ENCODE peak calls at places on chromosomes 3 and 15, in seven cellular contexts. F, B, D, U, I, Q and N are unnamed samples.

GRCh38 chr3:17313746-17314145 is 428.7 kb downstream of the TBC1D5 start:
- DNase-seq in I (no peak), F (no peak), D (no peak), B (no peak), Q (no peak), U (no peak), N (no peak)

GRCh38 chr3:65636326-65636725 is 402.4 kb downstream of the MAGI1 start:
- DNase-seq in B (no peak), D (no peak), Q (no peak), U (no peak), I (no peak), F (no peak), N (no peak)

GRCh38 chr15:52417501-52417900 is 111.2 kb downstream of the MYO5A start:
- DNase-seq in Q (peak), I (peak), U (no peak), B (no peak), F (no peak), D (peak), N (no peak)

GRCh38 chr15:77786956-77787355 is 154.2 kb upstream of the LINGO1 start:
- DNase-seq in U (no peak), D (no peak), F (no peak), B (no peak), I (no peak), Q (no peak), N (no peak)

GRCh38 chr15:99606646-99607045 is 40.9 kb downstream of the MEF2A start:
- DNase-seq in D (no peak), Q (no peak), B (no peak), I (no peak), F (no peak), U (no peak), N (no peak)

GRCh38 chr3:133468251-133468721 is 68.4 kb downstream of the BFSP2 start:
- DNase-seq in Q (peak), F (no peak), B (no peak), D (no peak), I (no peak), U (no peak), N (no peak)

GRCh38 chr3:71210257-71211002 is 373.1 kb downstream of the FOXP1 start:
- DNase-seq in F (no peak), U (no peak), D (peak), Q (peak), I (no peak), B (no peak), N (peak)

GRCh38 chr15:65399001-65399706 is 21.4 kb upstream of the IGDCC3 start:
- DNase-seq in F (no peak), I (no peak), B (no peak), D (no peak), Q (no peak), U (no peak), N (no peak)

GRCh38 chr15:60026555-60026954 is 22.4 kb downstream of the FOXB1 start:
- DNase-seq in I (no peak), U (no peak), B (no peak), F (no peak), Q (no peak), D (no peak), N (no peak)

GRCh38 chr3:99875925-99876781 is 58.5 kb downstream of the CMSS1 start:
- DNase-seq in D (peak), U (peak), Q (peak), F (peak), I (peak), B (no peak), N (peak)

GRCh38 chr15:98865397-98866339 is 141.9 kb downstream of the PGPEP1L start:
- DNase-seq in I (peak), D (peak), B (peak), F (no peak), U (no peak), Q (peak), N (no peak)

GRCh38 chr3:53091011-53091410 is 39.2 kb downstream of the RFT1 start:
- DNase-seq in F (no peak), B (no peak), Q (no peak), D (no peak), I (no peak), U (no peak), N (no peak)

GRCh38 chr3:30199096-30199734 is 407.2 kb upstream of the TGFBR2 start:
- DNase-seq in U (no peak), Q (peak), D (peak), F (no peak), I (peak), B (peak), N (peak)

GRCh38 chr3:75294124-75294523 is 370.0 kb upstream of the FRG2C start:
- DNase-seq in I (peak), F (no peak), U (no peak), B (peak), Q (peak), D (peak), N (peak)

GRCh38 chr15:28118531-28118930 is 19.4 kb upstream of the OCA2 start:
- DNase-seq in B (no peak), U (no peak), F (no peak), Q (no peak), D (no peak), I (no peak), N (no peak)

GRCh38 chr3:13480340-13481318 is 523 bp downstream of the HDAC11 start:
- DNase-seq in Q (peak), B (no peak), D (no peak), U (no peak), I (no peak), F (no peak), N (no peak)

GRCh38 chr3:69181592-69182211 is 59.3 kb upstream of the LMOD3 start:
- DNase-seq in D (peak), F (peak), I (no peak), B (no peak), U (no peak), Q (peak), N (no peak)

GRCh38 chr15:99931703-99932603 is 198.7 kb upstream of the LYSMD4 start:
- DNase-seq in I (no peak), U (peak), Q (no peak), B (no peak), F (no peak), D (no peak), N (no peak)

GRCh38 chr15:96042734-96043224 is 287.7 kb upstream of the NR2F2 start:
- DNase-seq in Q (no peak), B (no peak), F (no peak), U (no peak), I (no peak), D (no peak), N (peak)

GRCh38 chr15:58227706-58228543 is 89.7 kb downstream of the AQP9 start:
- DNase-seq in D (peak), U (no peak), B (peak), Q (peak), F (peak), I (peak), N (peak)

GRCh38 chr3:38158472-38158871 is 6.9 kb upstream of the OXSR1 start:
- DNase-seq in Q (no peak), I (no peak), B (no peak), F (no peak), U (no peak), D (no peak), N (no peak)

GRCh38 chr15:101660005-101660404 is 7.8 kb upstream of the TM2D3 start:
- DNase-seq in Q (no peak), U (no peak), F (no peak), B (no peak), D (no peak), I (no peak), N (no peak)

GRCh38 chr15:101669744-101670143 is 17.6 kb upstream of the TM2D3 start:
- DNase-seq in Q (peak), U (no peak), I (no peak), D (peak), B (no peak), F (no peak), N (no peak)

GRCh38 chr15:101662203-101662602 is 10.0 kb upstream of the TM2D3 start:
- DNase-seq in U (no peak), F (no peak), D (no peak), B (no peak), Q (no peak), I (no peak), N (no peak)

DNA sequence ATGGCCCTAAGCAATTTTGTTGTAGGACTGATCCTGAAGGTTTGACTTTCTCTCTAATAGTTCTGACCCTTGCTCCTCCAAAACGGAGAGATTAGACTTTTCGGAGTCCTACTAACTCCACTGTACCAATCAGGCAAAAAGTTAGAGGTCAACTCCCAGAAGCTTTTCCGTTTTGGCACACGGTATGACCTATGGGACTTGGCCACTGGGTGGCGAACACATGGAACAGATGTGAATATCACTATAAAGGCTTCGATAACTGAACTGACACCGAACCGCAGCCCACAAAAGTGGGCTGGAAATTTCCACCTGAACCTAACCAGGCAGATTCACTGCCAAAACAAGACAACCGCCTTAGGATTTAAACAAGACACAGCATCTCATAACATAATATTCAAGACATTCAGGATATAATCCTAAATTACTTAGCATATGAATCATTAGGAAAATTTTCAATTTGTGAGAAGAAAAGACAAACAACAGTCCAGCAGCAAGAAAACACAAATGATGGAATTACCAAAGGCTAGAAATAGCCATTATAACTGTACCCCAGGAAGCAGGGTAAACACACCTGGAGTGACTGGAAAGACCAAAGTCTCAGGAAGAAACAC is 12.2 kb upstream of the TM2D3 start:
- DNase-seq in U (no peak), I (no peak), F (no peak), Q (peak), D (peak), B (no peak), N (no peak)
- TF ChIP-seq CTCF in U (peak), I (no peak), F (no peak), Q (peak), D (peak), B (peak), N (peak)

GRCh38 chr15:74121040-74121439 is 9.3 kb upstream of the ISLR2 start:
- DNase-seq in U (no peak), B (no peak), I (no peak), D (no peak), Q (no peak), F (no peak), N (no peak)
- TF ChIP-seq CTCF in U (no peak), B (no peak), I (no peak), D (no peak), Q (no peak), F (no peak), N (no peak)

GRCh38 chr3:176359211-176359610 is 838.1 kb downstream of the TBL1XR1 start:
- DNase-seq in D (no peak), I (peak), Q (no peak), U (no peak), F (no peak), B (no peak), N (no peak)
- TF ChIP-seq CTCF in D (no peak), I (no peak), Q (no peak), U (peak), F (peak), B (no peak), N (no peak)

GRCh38 chr3:123521179-123521969 is 63.5 kb downstream of the HACD2 start:
- DNase-seq in U (no peak), I (no peak), F (no peak), Q (peak), D (peak), B (no peak), N (no peak)
- TF ChIP-seq CTCF in U (no peak), I (no peak), F (no peak), Q (no peak), D (no peak), B (no peak), N (no peak)

GRCh38 chr3:41932511-41932910 is 29.4 kb downstream of the ULK4 start:
- DNase-seq in I (no peak), Q (no peak), F (peak), B (no peak), U (no peak), D (no peak), N (no peak)
- TF ChIP-seq CTCF in I (no peak), Q (no peak), F (no peak), B (no peak), U (no peak), D (no peak), N (no peak)

GRCh38 chr3:189262746-189263145 is 91.0 kb downstream of the TPRG1 start:
- DNase-seq in F (no peak), D (no peak), I (no peak), U (no peak), B (peak), Q (no peak), N (no peak)

GRCh38 chr3:189260556-189261493 is 89.1 kb downstream of the TPRG1 start:
- DNase-seq in B (no peak), F (no peak), Q (no peak), U (no peak), D (no peak), I (no peak), N (no peak)

DNA sequence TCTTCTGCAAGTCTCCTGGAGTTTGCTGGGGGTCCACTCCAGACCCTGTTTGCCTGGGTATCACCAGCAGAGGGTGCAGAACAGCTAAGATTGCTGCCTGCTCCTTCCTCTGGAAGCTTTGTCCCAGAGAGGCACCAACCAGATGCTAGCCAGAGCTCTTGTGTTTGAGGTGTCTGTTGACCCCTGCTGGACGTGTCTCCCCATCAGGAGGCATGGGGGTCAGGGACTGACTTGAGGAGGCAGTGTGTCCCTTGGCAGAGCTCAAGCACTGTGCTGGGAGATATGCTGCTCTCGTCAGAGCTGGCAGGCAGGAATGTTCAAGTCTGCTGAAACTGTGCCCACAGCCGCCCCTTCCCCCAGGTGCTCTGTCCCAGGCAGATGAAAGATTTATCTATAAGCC is 86.5 kb downstream of the TPRG1 start:
- DNase-seq in B (no peak), D (no peak), U (no peak), I (no peak), F (no peak), Q (no peak), N (no peak)
- TF ChIP-seq CTCF in B (no peak), D (no peak), U (no peak), I (no peak), F (no peak), Q (no peak), N (no peak)